ENCODE peak calls at places on chromosomes 4 and X, in nine cellular contexts. One of them, this sample, is unnamed.

GRCh38 chr4:86909945-86910344 is 17.7 kb upstream of the C4orf36 start:
- DNase-seq in neural progenitor cell: no peak
- DNase-seq in GM23248: no peak
- DNase-seq in trophoblast cell: no peak
- DNase-seq in PC-3: no peak
- DNase-seq in hepatocyte: no peak
- DNase-seq in astrocyte: no peak
- DNase-seq in Karpas-422: no peak
- DNase-seq in GM23338: no peak
- DNase-seq in this sample: no peak

GRCh38 chrX:113802837-113803236 is 781.0 kb upstream of the HTR2C start:
- DNase-seq in Karpas-422: no peak
- DNase-seq in astrocyte: peak; percentile 14
- DNase-seq in neural progenitor cell: no peak
- DNase-seq in PC-3: no peak
- DNase-seq in GM23248: no peak
- DNase-seq in hepatocyte: no peak
- DNase-seq in trophoblast cell: peak; percentile 83
- DNase-seq in GM23338: no peak
- DNase-seq in this sample: no peak

GRCh38 chrX:32139463-32139862 is 1067.6 kb upstream of the FTHL17 start:
- DNase-seq in hepatocyte: no peak
- DNase-seq in GM23338: no peak
- DNase-seq in GM23248: no peak
- DNase-seq in neural progenitor cell: no peak
- DNase-seq in Karpas-422: no peak
- DNase-seq in PC-3: no peak
- DNase-seq in astrocyte: no peak
- DNase-seq in trophoblast cell: no peak
- DNase-seq in this sample: no peak

GRCh38 chr4:36278789-36279188 is 2.6 kb upstream of the DTHD1 start:
- DNase-seq in Karpas-422: no peak
- DNase-seq in PC-3: no peak
- DNase-seq in trophoblast cell: no peak
- DNase-seq in astrocyte: no peak
- DNase-seq in hepatocyte: no peak
- DNase-seq in neural progenitor cell: no peak
- DNase-seq in GM23248: no peak
- DNase-seq in GM23338: no peak
- DNase-seq in this sample: no peak

GRCh38 chr4:151430737-151431457 is 21.9 kb downstream of the FHIP1A start:
- DNase-seq in hepatocyte: no peak
- DNase-seq in PC-3: peak; percentile 40
- DNase-seq in GM23248: no peak
- DNase-seq in trophoblast cell: no peak
- DNase-seq in astrocyte: no peak
- DNase-seq in neural progenitor cell: peak; percentile 33
- DNase-seq in Karpas-422: no peak
- DNase-seq in GM23338: peak; percentile 26
- DNase-seq in this sample: no peak

GRCh38 chr4:39406763-39407583 is at the start of gene KLB:
- DNase-seq in trophoblast cell: no peak
- DNase-seq in astrocyte: no peak
- DNase-seq in PC-3: no peak
- DNase-seq in GM23338: no peak
- DNase-seq in Karpas-422: no peak
- DNase-seq in GM23248: peak; percentile 13
- DNase-seq in neural progenitor cell: no peak
- DNase-seq in hepatocyte: peak; percentile 78
- DNase-seq in this sample: no peak

GRCh38 chr4:1967512-1968149 is 41.1 kb downstream of the NELFA start:
- DNase-seq in Karpas-422: no peak
- DNase-seq in trophoblast cell: no peak
- DNase-seq in hepatocyte: no peak
- DNase-seq in GM23338: no peak
- DNase-seq in GM23248: no peak
- DNase-seq in astrocyte: peak; percentile 36
- DNase-seq in neural progenitor cell: no peak
- DNase-seq in PC-3: no peak
- DNase-seq in this sample: peak; percentile 8

GRCh38 chrX:39874202-39874816 is 223.4 kb downstream of the BCOR start:
- DNase-seq in Karpas-422: no peak
- DNase-seq in neural progenitor cell: no peak
- DNase-seq in hepatocyte: no peak
- DNase-seq in GM23338: no peak
- DNase-seq in PC-3: peak; percentile 74
- DNase-seq in GM23248: no peak
- DNase-seq in astrocyte: no peak
- DNase-seq in trophoblast cell: no peak
- DNase-seq in this sample: peak; percentile 26

GRCh38 chrX:48025561-48025960 is 18.8 kb downstream of the SPACA5 start:
- DNase-seq in neural progenitor cell: peak; percentile 71
- DNase-seq in Karpas-422: peak; percentile 86
- DNase-seq in GM23338: peak; percentile 79
- DNase-seq in trophoblast cell: peak; percentile 63
- DNase-seq in astrocyte: peak; percentile 20
- DNase-seq in hepatocyte: peak; percentile 74
- DNase-seq in GM23248: peak; percentile 62
- DNase-seq in PC-3: peak; percentile 80
- DNase-seq in this sample: peak; percentile 61

GRCh38 chr4:41882622-41883347 is 52.4 kb upstream of the TMEM33 start:
- DNase-seq in Karpas-422: peak; percentile 74
- DNase-seq in neural progenitor cell: peak; percentile 72
- DNase-seq in GM23248: peak; percentile 59
- DNase-seq in astrocyte: no peak
- DNase-seq in trophoblast cell: peak; percentile 64
- DNase-seq in PC-3: peak; percentile 39
- DNase-seq in hepatocyte: peak; percentile 54
- DNase-seq in GM23338: peak; percentile 57
- DNase-seq in this sample: peak; percentile 23

GRCh38 chr4:101183658-101184373 is 163.5 kb downstream of the PPP3CA start:
- DNase-seq in PC-3: peak; percentile 76
- DNase-seq in Karpas-422: no peak
- DNase-seq in hepatocyte: no peak
- DNase-seq in GM23338: no peak
- DNase-seq in GM23248: peak; percentile 39
- DNase-seq in astrocyte: peak; percentile 36
- DNase-seq in neural progenitor cell: no peak
- DNase-seq in trophoblast cell: peak; percentile 36
- DNase-seq in this sample: peak; percentile 42

GRCh38 chr4:2091990-2092652 is 33.0 kb downstream of the NAT8L start:
- DNase-seq in GM23248: no peak
- DNase-seq in hepatocyte: no peak
- DNase-seq in trophoblast cell: no peak
- DNase-seq in Karpas-422: no peak
- DNase-seq in neural progenitor cell: no peak
- DNase-seq in astrocyte: no peak
- DNase-seq in GM23338: no peak
- DNase-seq in PC-3: no peak
- DNase-seq in this sample: no peak

GRCh38 chr4:101160792-101161592 is 186.3 kb downstream of the PPP3CA start:
- DNase-seq in PC-3: peak; percentile 91
- DNase-seq in hepatocyte: no peak
- DNase-seq in neural progenitor cell: no peak
- DNase-seq in GM23248: no peak
- DNase-seq in GM23338: no peak
- DNase-seq in Karpas-422: no peak
- DNase-seq in trophoblast cell: no peak
- DNase-seq in astrocyte: no peak
- DNase-seq in this sample: no peak

GRCh38 chr4:25842229-25842840 is 20.5 kb downstream of the SEL1L3 start:
- DNase-seq in astrocyte: no peak
- DNase-seq in trophoblast cell: no peak
- DNase-seq in PC-3: no peak
- DNase-seq in GM23248: no peak
- DNase-seq in neural progenitor cell: peak; percentile 41
- DNase-seq in hepatocyte: no peak
- DNase-seq in Karpas-422: peak; percentile 87
- DNase-seq in GM23338: peak; percentile 75
- DNase-seq in this sample: no peak

GRCh38 chr4:102564399-102564921 is 63.3 kb downstream of the NFKB1 start:
- DNase-seq in GM23338: no peak
- DNase-seq in GM23248: peak; percentile 85
- DNase-seq in astrocyte: peak; percentile 80
- DNase-seq in trophoblast cell: peak; percentile 38
- DNase-seq in PC-3: peak; percentile 19
- DNase-seq in neural progenitor cell: no peak
- DNase-seq in Karpas-422: no peak
- DNase-seq in hepatocyte: no peak
- DNase-seq in this sample: peak; percentile 81

GRCh38 chrX:137565921-137566745 is at the start of gene ZIC3:
- DNase-seq in GM23248: peak; percentile 35
- DNase-seq in PC-3: peak; percentile 50
- DNase-seq in hepatocyte: peak; percentile 74
- DNase-seq in astrocyte: peak; percentile 3
- DNase-seq in trophoblast cell: no peak
- DNase-seq in GM23338: peak; percentile 80
- DNase-seq in Karpas-422: no peak
- DNase-seq in neural progenitor cell: peak; percentile 88
- DNase-seq in this sample: no peak

GRCh38 chrX:137569470-137569891 is 3.6 kb downstream of the ZIC3 start:
- DNase-seq in GM23248: no peak
- DNase-seq in neural progenitor cell: no peak
- DNase-seq in PC-3: no peak
- DNase-seq in GM23338: no peak
- DNase-seq in astrocyte: no peak
- DNase-seq in hepatocyte: no peak
- DNase-seq in Karpas-422: no peak
- DNase-seq in trophoblast cell: no peak
- DNase-seq in this sample: no peak

GRCh38 chrX:137568741-137569469 is 3.0 kb downstream of the ZIC3 start:
- DNase-seq in trophoblast cell: no peak
- DNase-seq in GM23248: peak; percentile 0
- DNase-seq in GM23338: no peak
- DNase-seq in neural progenitor cell: peak; percentile 55
- DNase-seq in hepatocyte: no peak
- DNase-seq in astrocyte: no peak
- DNase-seq in PC-3: no peak
- DNase-seq in Karpas-422: no peak
- DNase-seq in this sample: no peak

GRCh38 chrX:137566746-137567473 is 983 bp downstream of the ZIC3 start:
- DNase-seq in Karpas-422: no peak
- DNase-seq in hepatocyte: no peak
- DNase-seq in trophoblast cell: no peak
- DNase-seq in PC-3: no peak
- DNase-seq in GM23338: no peak
- DNase-seq in GM23248: peak; percentile 12
- DNase-seq in astrocyte: no peak
- DNase-seq in neural progenitor cell: peak; percentile 35
- DNase-seq in this sample: no peak

DNA sequence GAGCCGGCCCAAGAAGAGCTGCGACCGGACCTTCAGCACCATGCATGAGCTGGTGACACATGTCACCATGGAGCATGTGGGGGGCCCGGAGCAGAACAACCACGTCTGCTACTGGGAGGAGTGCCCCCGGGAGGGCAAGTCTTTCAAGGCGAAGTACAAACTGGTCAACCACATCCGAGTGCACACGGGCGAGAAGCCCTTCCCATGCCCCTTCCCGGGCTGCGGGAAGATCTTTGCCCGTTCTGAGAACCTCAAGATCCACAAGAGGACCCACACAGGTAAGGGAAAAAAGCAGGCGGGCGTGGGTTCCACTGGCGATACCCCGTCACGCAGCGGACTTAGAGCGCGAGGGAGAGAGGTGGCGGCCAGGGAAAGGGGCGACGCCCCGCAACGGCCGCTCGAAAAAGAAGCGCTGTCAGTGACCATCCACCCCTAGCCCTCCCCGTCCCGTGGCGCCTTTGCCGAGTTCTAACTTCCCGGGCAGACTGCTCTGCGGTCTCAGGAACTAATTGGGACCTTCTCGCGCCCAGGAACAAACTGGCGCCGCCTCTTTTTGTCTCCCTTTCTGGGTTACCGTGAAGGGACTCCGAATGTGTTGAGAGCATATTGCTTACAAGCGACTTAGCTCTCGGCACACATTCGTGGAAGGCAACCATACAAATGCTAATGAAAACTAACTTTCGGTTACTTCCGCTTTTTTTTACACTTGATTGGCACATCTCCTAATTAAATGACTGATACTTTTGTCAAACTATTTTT is 1.7 kb downstream of the ZIC3 start:
- DNase-seq in trophoblast cell: no peak
- DNase-seq in PC-3: no peak
- DNase-seq in hepatocyte: no peak
- DNase-seq in neural progenitor cell: peak; percentile 49
- DNase-seq in astrocyte: no peak
- DNase-seq in GM23338: peak; percentile 53
- DNase-seq in Karpas-422: no peak
- DNase-seq in GM23248: peak; percentile 1
- DNase-seq in this sample: no peak
- H2AFZ ChIP-seq in trophoblast cell: no peak overlapping the region
- H2AFZ ChIP-seq in PC-3: no peak overlapping the region
- H2AFZ ChIP-seq in hepatocyte: no peak overlapping the region
- H2AFZ ChIP-seq in neural progenitor cell: no peak overlapping the region
- H2AFZ ChIP-seq in astrocyte: no peak overlapping the region
- H2AFZ ChIP-seq in GM23338: no peak overlapping the region
- H2AFZ ChIP-seq in Karpas-422: no peak overlapping the region
- H2AFZ ChIP-seq in GM23248: no peak overlapping the region
- H2AFZ ChIP-seq in this sample: no peak overlapping the region

GRCh38 chr4:145178740-145179139 is 1.6 kb downstream of the OTUD4 start:
- DNase-seq in astrocyte: peak; percentile 3
- DNase-seq in PC-3: no peak
- DNase-seq in trophoblast cell: no peak
- DNase-seq in GM23248: no peak
- DNase-seq in neural progenitor cell: no peak
- DNase-seq in Karpas-422: peak; percentile 62
- DNase-seq in GM23338: no peak
- DNase-seq in hepatocyte: no peak
- DNase-seq in this sample: no peak
- H2AFZ ChIP-seq in astrocyte: no peak overlapping the region
- H2AFZ ChIP-seq in PC-3: peak overlapping the region; percentile 35
- H2AFZ ChIP-seq in trophoblast cell: no peak overlapping the region
- H2AFZ ChIP-seq in GM23248: peak overlapping the region; percentile 74
- H2AFZ ChIP-seq in neural progenitor cell: no peak overlapping the region
- H2AFZ ChIP-seq in Karpas-422: no peak overlapping the region
- H2AFZ ChIP-seq in GM23338: no peak overlapping the region
- H2AFZ ChIP-seq in hepatocyte: peak overlapping the region; percentile 84
- H2AFZ ChIP-seq in this sample: no peak overlapping the region

DNA sequence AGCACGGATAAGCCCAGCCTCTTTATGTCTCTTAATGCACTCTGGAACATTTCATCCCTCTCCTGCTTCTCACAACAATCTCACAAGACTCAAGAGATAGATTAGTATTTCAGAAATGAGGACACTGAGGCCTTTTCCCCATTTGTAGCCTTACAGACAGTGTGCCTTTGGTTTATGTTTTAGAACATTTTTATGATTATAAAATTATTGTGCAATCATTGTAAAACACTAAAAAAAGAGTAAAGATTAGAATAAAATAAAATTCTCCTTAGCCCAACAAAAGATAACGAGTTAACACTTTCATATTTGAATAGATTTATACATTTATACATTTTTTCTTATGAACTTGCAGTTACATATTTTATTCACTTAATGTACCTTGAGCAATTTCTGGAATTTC is 748.7 kb downstream of the TRIML1 start:
- DNase-seq in hepatocyte: no peak
- DNase-seq in Karpas-422: no peak
- DNase-seq in GM23248: no peak
- DNase-seq in trophoblast cell: no peak
- DNase-seq in astrocyte: no peak
- DNase-seq in PC-3: no peak
- DNase-seq in neural progenitor cell: no peak
- DNase-seq in GM23338: no peak
- DNase-seq in this sample: no peak
- H2AFZ ChIP-seq in hepatocyte: no peak overlapping the region
- H2AFZ ChIP-seq in Karpas-422: no peak overlapping the region
- H2AFZ ChIP-seq in GM23248: no peak overlapping the region
- H2AFZ ChIP-seq in trophoblast cell: no peak overlapping the region
- H2AFZ ChIP-seq in astrocyte: no peak overlapping the region
- H2AFZ ChIP-seq in PC-3: no peak overlapping the region
- H2AFZ ChIP-seq in neural progenitor cell: peak overlapping the region; percentile 78
- H2AFZ ChIP-seq in GM23338: no peak overlapping the region
- H2AFZ ChIP-seq in this sample: no peak overlapping the region

GRCh38 chr4:122480655-122481487 is 24.3 kb upstream of the IL2 start:
- DNase-seq in astrocyte: no peak
- DNase-seq in neural progenitor cell: no peak
- DNase-seq in GM23248: no peak
- DNase-seq in GM23338: no peak
- DNase-seq in trophoblast cell: no peak
- DNase-seq in PC-3: no peak
- DNase-seq in Karpas-422: peak; percentile 48
- DNase-seq in hepatocyte: no peak
- DNase-seq in this sample: no peak
- H2AFZ ChIP-seq in astrocyte: no peak overlapping the region
- H2AFZ ChIP-seq in neural progenitor cell: no peak overlapping the region
- H2AFZ ChIP-seq in GM23248: peak overlapping the region; percentile 25
- H2AFZ ChIP-seq in GM23338: no peak overlapping the region
- H2AFZ ChIP-seq in trophoblast cell: no peak overlapping the region
- H2AFZ ChIP-seq in PC-3: no peak overlapping the region
- H2AFZ ChIP-seq in Karpas-422: peak overlapping the region; percentile 27
- H2AFZ ChIP-seq in hepatocyte: no peak overlapping the region
- H2AFZ ChIP-seq in this sample: no peak overlapping the region

This sample was measured in IMR-90.